ENCODE peak calls at places on chromosome 14, in ten cellular contexts. Y, H, M, E, X, N, Q, U, P and T are unnamed samples.

GRCh38 chr14:61437383-61437782 is 116.0 kb downstream of the PRKCH start:
- DNase-seq in H (no peak), E (no peak), Q (no peak), X (no peak), U (no peak), N (no peak), Y (no peak), P (no peak), M (no peak), T (no peak)

GRCh38 chr14:75182820-75183219 is 6.4 kb upstream of the TMED10 start:
- DNase-seq in M (no peak), Y (no peak), U (no peak), N (no peak), E (no peak), H (no peak), P (no peak), X (peak), Q (peak), T (no peak)

GRCh38 chr14:59228416-59228815 is 39.9 kb downstream of the DAAM1 start:
- DNase-seq in Q (no peak), P (no peak), M (no peak), E (no peak), N (no peak), X (peak), Y (no peak), U (no peak), H (no peak), T (no peak)

GRCh38 chr14:76653875-76654572 is 107.2 kb upstream of the VASH1 start:
- DNase-seq in Q (no peak), X (peak), H (no peak), E (no peak), M (no peak), Y (no peak), N (no peak), U (no peak), P (no peak), T (no peak)

GRCh38 chr14:92759300-92759678 is 10.9 kb upstream of the LGMN start:
- DNase-seq in Q (peak), N (peak), P (no peak), Y (no peak), X (peak), E (no peak), H (no peak), U (no peak), M (no peak), T (no peak)

GRCh38 chr14:106459971-106460730 is 933.8 kb downstream of the TMEM121 start:
- DNase-seq in Y (no peak), N (no peak), X (no peak), Q (no peak), E (no peak), H (no peak), U (no peak), M (peak), P (no peak), T (peak)

GRCh38 chr14:104082807-104083206 is 2.7 kb upstream of the ASPG start:
- DNase-seq in Y (peak), P (no peak), N (no peak), X (no peak), U (peak), Q (no peak), H (peak), M (no peak), E (no peak), T (no peak)

GRCh38 chr14:33475623-33476022 is 475.3 kb downstream of the EGLN3 start:
- DNase-seq in Y (peak), E (no peak), Q (peak), H (no peak), U (no peak), P (peak), M (no peak), X (peak), N (peak), T (no peak)

GRCh38 chr14:41389355-41389754 is 217.3 kb upstream of the LRFN5 start:
- DNase-seq in X (no peak), E (no peak), Q (no peak), N (no peak), Y (no peak), H (no peak), U (no peak), M (no peak), P (no peak), T (no peak)